ENCODE peak calls at places on chromosomes 13 and 19, in eight cellular contexts. T, I, X, Q, L, W, D and E are unnamed samples. For H3K27me3 and H3K9me3, the result is how much of the 10 kb centered on the place peaks cover.

GRCh38 chr13:92463134-92463533 is 763.5 kb upstream of the GPC6 start:
- DNase-seq in Q (no peak), W (no peak), L (no peak), T (no peak), X (no peak), D (no peak), I (no peak), E (no peak)

GRCh38 chr13:51892657-51893056 is 30.9 kb downstream of the CCDC70 start:
- DNase-seq in I (no peak), D (no peak), T (no peak), Q (no peak), X (no peak), L (no peak), W (no peak), E (no peak)

GRCh38 chr19:49224856-49225255 is 67.3 kb downstream of the TRPM4 start:
- DNase-seq in I (no peak), W (no peak), D (no peak), X (no peak), L (no peak), T (peak), Q (peak), E (peak)

GRCh38 chr19:47240996-47241918 is 10.3 kb upstream of the BBC3 start:
- DNase-seq in D (peak), X (no peak), L (peak), T (peak), I (peak), W (peak), Q (peak), E (peak)

GRCh38 chr19:31413353-31413752 is 64.1 kb upstream of the TSHZ3 start:
- DNase-seq in Q (no peak), L (no peak), D (no peak), T (no peak), X (no peak), I (no peak), W (no peak), E (no peak)

GRCh38 chr19:3369337-3370213 is 3.2 kb downstream of the NFIC start:
- DNase-seq in L (no peak), I (peak), Q (peak), W (peak), D (no peak), X (no peak), T (no peak), E (peak)

GRCh38 chr13:31846182-31846938 is 107.0 kb downstream of the RXFP2 start:
- DNase-seq in Q (peak), I (peak), L (peak), X (no peak), D (peak), T (peak), W (peak), E (peak)

GRCh38 chr19:38917516-38917915 is 5.5 kb upstream of the CCER2 start:
- DNase-seq in Q (no peak), I (no peak), D (no peak), X (no peak), T (no peak), W (no peak), L (no peak), E (no peak)

GRCh38 chr19:18596752-18597157 is 8.2 kb downstream of the REX1BD start:
- DNase-seq in L (no peak), X (no peak), Q (no peak), W (peak), D (peak), I (peak), T (no peak), E (no peak)

GRCh38 chr13:92721610-92722009 is 505.0 kb upstream of the GPC6 start:
- DNase-seq in X (no peak), D (no peak), Q (no peak), L (no peak), T (no peak), W (no peak), I (no peak), E (no peak)

GRCh38 chr13:90868321-90868920 is 479.1 kb upstream of the MIR17HG start:
- DNase-seq in Q (peak), D (peak), L (no peak), I (no peak), T (no peak), X (no peak), W (no peak), E (no peak)

GRCh38 chr13:39516140-39516539 is 86.9 kb downstream of the LHFPL6 start:
- DNase-seq in W (no peak), Q (peak), X (no peak), L (peak), D (no peak), I (no peak), T (no peak), E (no peak)

GRCh38 chr13:40484101-40484800 is 182.2 kb downstream of the FOXO1 start:
- DNase-seq in L (no peak), T (no peak), W (no peak), D (no peak), I (no peak), X (no peak), Q (no peak), E (no peak)

GRCh38 chr13:94431987-94432386 is 47.5 kb downstream of the DCT start:
- DNase-seq in X (no peak), W (no peak), L (no peak), I (no peak), T (no peak), Q (no peak), D (no peak), E (no peak)

GRCh38 chr13:59111711-59112110 is 1052.0 kb downstream of the DIAPH3 start:
- DNase-seq in Q (peak), L (no peak), W (no peak), T (no peak), D (no peak), X (no peak), I (no peak), E (no peak)

GRCh38 chr13:25905411-25906010 is 146.3 kb downstream of the SHISA2 start:
- DNase-seq in L (no peak), Q (no peak), X (no peak), D (no peak), I (peak), W (no peak), T (no peak), E (no peak)
- H3K27me3 ChIP-seq in L (under half), Q (under half), X (under half), D (under half), I (under half), W (under half), T (half or more), E (under half)

GRCh38 chr19:55935206-55935605 is 3.1 kb upstream of the NLRP13 start:
- DNase-seq in T (no peak), W (no peak), L (no peak), X (no peak), I (no peak), Q (no peak), D (no peak), E (no peak)
- H3K9me3 ChIP-seq in T (under half), W (under half), L (under half), X (under half), I (under half), Q (under half), D (under half), E (under half)

GRCh38 chr19:58395220-58395978 is at the start of gene RNF225:
- DNase-seq in Q (no peak), W (peak), L (peak), I (no peak), X (no peak), T (peak), D (no peak), E (peak)
- H3K4me3 ChIP-seq in Q (no peak), W (no peak), L (peak), I (no peak), X (no peak), T (no peak), D (no peak), E (peak)

GRCh38 chr13:73622375-73622774 is 511.8 kb downstream of the KLF12 start:
- DNase-seq in X (no peak), Q (no peak), W (no peak), I (no peak), D (no peak), T (no peak), L (no peak), E (no peak)
- H3K27me3 ChIP-seq in X (under half), Q (under half), W (under half), I (under half), D (under half), T (under half), L (under half), E (under half)